ENCODE peak calls at places on chromosomes 11 and 22, in ten cellular contexts. H is CD8-positive, alpha-beta memory T cell; F is fibroblast of lung; Z is spleen; C is osteoblast; D is left ventricle myocardium inferior; R is CD4-positive, alpha-beta memory T cell; S is GM23248; E is breast epithelium; U is H9. I is an unnamed sample. For H3K9me3, the result is how much of the 10 kb centered on the place peaks cover.

GRCh38 chr22:19844423-19845368 is 10.0 kb downstream of the GNB1L start:
- DNase-seq in H (no peak), F (no peak), Z (peak), C (peak), D (peak), R (peak), S (peak), E (peak), U (no peak), I (no peak)

GRCh38 chr11:62266558-62266957 is 3.4 kb upstream of the SCGB2A2 start:
- DNase-seq in H (no peak), F (no peak), Z (no peak), C (no peak), D (no peak), R (no peak), S (peak), E (no peak), U (no peak), I (no peak)

GRCh38 chr11:32164836-32165235 is 74.0 kb downstream of the RCN1 start:
- DNase-seq in H (no peak), F (no peak), Z (no peak), C (no peak), D (no peak), R (no peak), S (no peak), E (no peak), U (no peak), I (no peak)

GRCh38 chr11:119730347-119730613 is 1.3 kb upstream of the NECTIN1 start:
- DNase-seq in H (no peak), F (no peak), Z (no peak), C (peak), D (no peak), R (no peak), S (no peak), E (no peak), U (no peak), I (no peak)

GRCh38 chr11:66858939-66859685 is 2.2 kb downstream of the LRFN4 start:
- DNase-seq in H (no peak), F (no peak), Z (peak), C (peak), D (no peak), R (no peak), S (no peak), E (no peak), U (no peak), I (no peak)

GRCh38 chr11:104968365-104968855 is at the start of gene CASP4:
- DNase-seq in H (peak), F (peak), Z (no peak), C (no peak), D (no peak), R (peak), S (peak), E (no peak), U (no peak), I (no peak)

GRCh38 chr11:20363500-20364411 is at the start of gene HTATIP2:
- DNase-seq in H (peak), F (peak), Z (peak), C (peak), D (peak), R (peak), S (peak), E (no peak), U (peak), I (peak)

GRCh38 chr11:79263001-79263400 is 177.8 kb downstream of the TENM4 start:
- DNase-seq in H (no peak), F (peak), Z (no peak), C (no peak), D (peak), R (no peak), S (no peak), E (no peak), U (peak), I (no peak)

GRCh38 chr22:33889748-33890147 is 30.5 kb downstream of the LARGE1 start:
- DNase-seq in H (no peak), F (no peak), Z (no peak), C (no peak), D (no peak), R (no peak), S (no peak), E (no peak), U (no peak), I (no peak)

GRCh38 chr11:95443386-95443785 is 212.4 kb upstream of the SESN3 start:
- DNase-seq in H (no peak), F (no peak), Z (no peak), C (no peak), D (no peak), R (peak), S (no peak), E (no peak), U (no peak), I (no peak)

GRCh38 chr11:64529559-64530520 is 61.2 kb upstream of the SLC22A12 start:
- DNase-seq in H (no peak), F (no peak), Z (peak), C (no peak), D (no peak), R (no peak), S (no peak), E (no peak), U (no peak), I (no peak)

GRCh38 chr11:34844466-34845112 is 71.6 kb downstream of the APIP start:
- DNase-seq in H (no peak), F (no peak), Z (no peak), C (no peak), D (no peak), R (no peak), S (no peak), E (no peak), U (no peak), I (no peak)

GRCh38 chr11:65425971-65426838 is 3.6 kb downstream of the NEAT1 start:
- DNase-seq in H (peak), F (peak), Z (no peak), C (no peak), D (no peak), R (peak), S (peak), E (no peak), U (no peak), I (no peak)

GRCh38 chr11:102244681-102245409 is 72.4 kb upstream of the BIRC3 start:
- DNase-seq in H (no peak), F (peak), Z (no peak), C (peak), D (no peak), R (no peak), S (peak), E (peak), U (no peak), I (no peak)

GRCh38 chr11:32892355-32893090 is at the start of gene QSER1:
- DNase-seq in H (peak), F (peak), Z (peak), C (peak), D (peak), R (peak), S (peak), E (peak), U (peak), I (peak)

DNA sequence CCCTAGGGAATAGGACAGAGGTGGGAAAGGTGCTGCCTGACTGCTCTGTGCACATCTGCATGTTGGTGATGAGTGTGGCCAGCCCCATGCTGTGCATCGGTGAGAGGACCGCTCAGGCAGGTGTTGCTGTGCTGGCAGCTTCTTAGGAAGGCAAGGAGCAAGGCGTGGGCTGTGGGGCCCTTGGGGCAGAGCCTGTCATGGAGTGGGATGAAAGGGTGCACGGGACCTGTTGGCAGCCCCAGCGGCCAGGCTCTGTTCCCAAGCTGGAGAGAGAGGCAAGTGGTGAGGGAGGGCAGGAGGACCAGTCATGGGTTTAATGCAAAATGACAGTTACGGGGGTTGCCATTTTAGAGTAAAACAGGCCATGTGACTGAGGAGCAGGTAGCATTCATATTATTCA is 78.3 kb downstream of the ZBTB16 start:
- DNase-seq in H (no peak), F (no peak), Z (no peak), C (peak), D (peak), R (no peak), S (no peak), E (no peak), U (no peak), I (no peak)
- H3K27ac ChIP-seq in H (no peak), F (no peak), Z (peak), C (no peak), D (peak), R (no peak), S (no peak), E (peak), U (no peak), I (no peak)

GRCh38 chr22:47571616-47572015 is 809.2 kb downstream of the TBC1D22A start:
- DNase-seq in H (no peak), F (no peak), Z (no peak), C (no peak), D (no peak), R (no peak), S (no peak), E (no peak), U (no peak), I (no peak)

GRCh38 chr22:47570851-47571250 is 808.4 kb downstream of the TBC1D22A start:
- DNase-seq in H (no peak), F (no peak), Z (no peak), C (no peak), D (no peak), R (no peak), S (no peak), E (no peak), U (no peak), I (no peak)

GRCh38 chr22:47570300-47570685 is 807.8 kb downstream of the TBC1D22A start:
- DNase-seq in H (no peak), F (no peak), Z (no peak), C (no peak), D (no peak), R (no peak), S (no peak), E (no peak), U (no peak), I (no peak)

GRCh38 chr22:47574551-47574950 is 812.1 kb downstream of the TBC1D22A start:
- DNase-seq in H (no peak), F (no peak), Z (no peak), C (no peak), D (no peak), R (no peak), S (no peak), E (no peak), U (no peak), I (no peak)

GRCh38 chr22:47572443-47572842 is 810.0 kb downstream of the TBC1D22A start:
- DNase-seq in H (no peak), F (no peak), Z (no peak), C (no peak), D (no peak), R (no peak), S (no peak), E (no peak), U (no peak), I (no peak)
- H3K9me3 ChIP-seq in H (under half), F (under half), Z (under half), C (under half), D (under half), R (under half), S (under half), E (under half), U (half or more), I (under half)

DNA sequence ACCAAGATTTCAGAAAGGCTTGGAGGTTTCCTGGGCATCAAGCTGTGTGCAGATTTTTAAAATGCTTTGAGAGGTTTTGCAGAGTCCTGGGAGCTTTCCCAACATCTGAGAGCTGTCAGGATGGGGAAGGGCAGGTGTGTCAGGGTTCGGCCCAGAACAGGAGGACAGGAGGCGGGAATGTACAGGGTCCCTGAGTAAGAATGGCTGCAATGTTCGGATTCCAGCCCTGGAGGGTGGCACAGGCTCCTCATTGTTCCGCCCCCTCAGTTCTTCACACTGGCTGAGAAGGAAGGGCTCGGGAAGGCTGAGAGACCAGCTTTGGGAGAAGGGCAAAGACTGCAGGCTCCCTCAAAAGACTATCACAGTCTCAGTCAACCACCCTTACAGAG is 5.1 kb upstream of the SEPTIN3 start:
- DNase-seq in H (no peak), F (no peak), Z (no peak), C (peak), D (no peak), R (no peak), S (no peak), E (peak), U (no peak), I (no peak)
- H3K27ac ChIP-seq in H (no peak), F (no peak), Z (no peak), C (no peak), D (no peak), R (no peak), S (no peak), E (peak), U (no peak), I (no peak)

GRCh38 chr11:325796-326591 is 5.3 kb upstream of the IFITM3 start:
- DNase-seq in H (no peak), F (no peak), Z (peak), C (peak), D (no peak), R (no peak), S (no peak), E (no peak), U (peak), I (no peak)
- H3K9me3 ChIP-seq in H (under half), F (under half), Z (under half), C (under half), D (under half), R (under half), S (under half), E (under half), U (under half), I (under half)

DNA sequence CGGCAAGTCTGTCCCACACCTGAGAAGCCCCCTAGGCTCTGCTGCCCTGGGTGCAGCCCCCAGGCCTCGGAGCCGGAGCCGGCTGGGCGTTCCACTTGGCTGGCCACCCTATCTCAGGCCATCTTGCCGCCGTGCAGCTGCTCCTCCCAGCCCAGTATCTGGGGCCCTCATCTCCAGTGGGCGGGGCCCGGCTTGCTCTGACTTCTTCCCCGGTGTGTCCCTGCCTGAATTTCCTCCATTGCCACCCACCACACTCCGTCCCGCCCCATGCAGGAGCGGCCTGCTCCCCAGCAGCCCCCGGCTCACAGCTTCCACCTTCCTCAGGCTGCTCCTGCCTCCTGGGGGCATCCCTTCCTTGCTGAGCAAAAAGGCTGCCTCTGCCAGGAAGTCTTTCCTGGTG is 46.6 kb downstream of the WNT7B start:
- DNase-seq in H (no peak), F (no peak), Z (no peak), C (no peak), D (no peak), R (no peak), S (no peak), E (no peak), U (no peak), I (no peak)
- H3K27ac ChIP-seq in H (no peak), F (no peak), Z (no peak), C (no peak), D (no peak), R (no peak), S (no peak), E (no peak), U (no peak), I (no peak)